ENCODE peak calls at places on chromosomes 3 and 15, in seven cellular contexts. H is osteocyte; C is SW480; U is colonic mucosa; T is WTC11; F is activated CD4-positive, alpha-beta T cell treated with anti-CD3 and anti-CD28 coated beads, Interleukin-2, amount 10 ng/mL, durations not matched to agents 7 days and 5 days; I is occipital lobe. X is an unnamed sample.

GRCh38 chr3:127438951-127439350 is 151.1 kb upstream of the PRR20G start:
- DNase-seq in H (peak), C (no peak), U (no peak), T (no peak), F (no peak), I (no peak), X (no peak)

GRCh38 chr3:197428117-197428761 is 127.5 kb downstream of the BDH1 start:
- DNase-seq in H (no peak), C (peak), U (peak), T (no peak), F (peak), I (no peak), X (no peak)

GRCh38 chr15:91203619-91204018 is 103.6 kb downstream of the SV2B start:
- DNase-seq in H (no peak), C (no peak), U (no peak), T (no peak), F (no peak), I (no peak), X (no peak)

GRCh38 chr3:130658666-130659065 is 88.0 kb downstream of the PIK3R4 start:
- DNase-seq in H (no peak), C (no peak), U (no peak), T (no peak), F (no peak), I (no peak), X (no peak)

GRCh38 chr3:75294124-75294523 is 370.0 kb upstream of the FRG2C start:
- DNase-seq in H (no peak), C (peak), U (peak), T (peak), F (no peak), I (no peak), X (peak)

GRCh38 chr15:71551566-71551965 is 258.8 kb upstream of the NR2E3 start:
- DNase-seq in H (no peak), C (peak), U (no peak), T (no peak), F (no peak), I (no peak), X (no peak)

GRCh38 chr3:59655616-59656015 is 605.8 kb upstream of the CFAP20DC start:
- DNase-seq in H (peak), C (no peak), U (no peak), T (no peak), F (no peak), I (no peak), X (no peak)

GRCh38 chr3:23762214-23763039 is 43.3 kb upstream of the UBE2E1 start:
- DNase-seq in H (no peak), C (no peak), U (no peak), T (no peak), F (no peak), I (no peak), X (no peak)

GRCh38 chr15:101446527-101447167 is 42.9 kb downstream of the PCSK6 start:
- DNase-seq in H (no peak), C (no peak), U (no peak), T (no peak), F (no peak), I (no peak), X (no peak)

GRCh38 chr3:81962396-81962795 is 201.0 kb upstream of the GBE1 start:
- DNase-seq in H (no peak), C (no peak), U (no peak), T (no peak), F (no peak), I (no peak), X (no peak)

GRCh38 chr15:57824186-57824585 is 117.7 kb downstream of the POLR2M start:
- DNase-seq in H (no peak), C (peak), U (no peak), T (no peak), F (no peak), I (no peak), X (no peak)

GRCh38 chr3:48107227-48107626 is 81.0 kb downstream of the CDC25A start:
- DNase-seq in H (no peak), C (no peak), U (no peak), T (no peak), F (no peak), I (no peak), X (no peak)

GRCh38 chr3:170180107-170180951 is 1.2 kb downstream of the PHC3 start:
- DNase-seq in H (no peak), C (peak), U (peak), T (no peak), F (no peak), I (no peak), X (no peak)

GRCh38 chr3:168801792-168802191 is 706.1 kb upstream of the GOLIM4 start:
- DNase-seq in H (no peak), C (no peak), U (no peak), T (no peak), F (no peak), I (no peak), X (no peak)

GRCh38 chr15:100902436-100903190 is 16.5 kb upstream of the LRRK1 start:
- DNase-seq in H (no peak), C (no peak), U (peak), T (no peak), F (no peak), I (no peak), X (no peak)

X was measured in nucleus accumbens.